ENCODE peak calls at places on chromosome 10, in ten cellular contexts. Y is Calu3; R is activated effector memory CD4-positive, alpha-beta T cell treated with anti-CD3 and anti-CD28 coated beads, Interleukin-2, amount 50 U/mL, for 16 hours; D is activated B cell treated with CpG ODN at 0.5 μM for 24 hours; M is stromal cell of bone marrow; S is effector CD4-positive, alpha-beta T cell; X is EH; J is NCI-H748 treated with DMSO at 0.1 percent for 48 hours; A is caudate nucleus; O is GM19239. Z is an unnamed sample.

GRCh38 chr10:119143657-119144056 is 21.9 kb downstream of the SFXN4 start:
- DNase-seq in S (no peak), J (no peak), A (no peak), D (no peak), X (no peak), Y (no peak), O (no peak), M (no peak), R (no peak), Z (no peak)

GRCh38 chr10:102644646-102645387 is 538 bp downstream of the TRIM8 start:
- DNase-seq in A (peak; percentile 78), X (peak; percentile 74), M (no peak), O (no peak), Y (peak; percentile 84), J (peak; percentile 23), R (peak; percentile 93), S (peak; percentile 75), D (peak; percentile 80), Z (peak; percentile 93)

GRCh38 chr10:121130382-121130781 is 279.2 kb downstream of the WDR11 start:
- DNase-seq in J (no peak), S (no peak), M (no peak), Y (no peak), O (no peak), X (no peak), D (no peak), R (no peak), A (no peak), Z (no peak)

GRCh38 chr10:88152720-88153119 is 289.3 kb downstream of the PTEN start:
- DNase-seq in J (no peak), A (no peak), D (no peak), Y (peak; percentile 15), X (peak; percentile 100), R (peak; percentile 69), S (no peak), M (peak; percentile 93), O (peak; percentile 45), Z (no peak)

GRCh38 chr10:126059101-126059826 is 162.9 kb downstream of the FANK1 start:
- DNase-seq in J (no peak), M (peak; percentile 63), O (no peak), S (no peak), Y (no peak), A (no peak), R (no peak), X (peak; percentile 86), D (no peak), Z (peak; percentile 51)

GRCh38 chr10:72110677-72111401 is 22.5 kb upstream of the SPOCK2 start:
- DNase-seq in X (no peak), R (no peak), A (no peak), Y (no peak), D (no peak), M (no peak), O (no peak), J (no peak), S (no peak), Z (no peak)

GRCh38 chr10:47326306-47326926 is 4.2 kb downstream of the GDF2 start:
- DNase-seq in R (peak; percentile 54), Y (no peak), S (no peak), X (no peak), A (no peak), J (no peak), D (no peak), O (no peak), M (no peak), Z (no peak)

GRCh38 chr10:44863344-44864041 is 47.6 kb upstream of the TMEM72 start:
- DNase-seq in J (peak; percentile 15), R (no peak), D (no peak), X (no peak), S (no peak), A (no peak), M (no peak), O (no peak), Y (peak; percentile 24), Z (no peak)

GRCh38 chr10:24289235-24289634 is 80.3 kb downstream of the KIAA1217 start:
- DNase-seq in M (no peak), X (no peak), Y (no peak), R (no peak), J (no peak), D (no peak), O (no peak), S (no peak), A (no peak), Z (no peak)

GRCh38 chr10:103803941-103804340 is 51.4 kb downstream of the SH3PXD2A start:
- DNase-seq in Y (no peak), A (no peak), O (no peak), X (no peak), S (no peak), M (no peak), D (no peak), R (no peak), J (no peak), Z (no peak)

GRCh38 chr10:118669020-118669766 is 73.7 kb upstream of the PRLHR start:
- DNase-seq in Y (no peak), X (peak; percentile 88), A (no peak), D (no peak), M (peak; percentile 84), J (no peak), R (no peak), S (no peak), O (peak; percentile 25), Z (peak; percentile 45)

GRCh38 chr10:131663411-131663810 is 237.4 kb upstream of the PPP2R2D start:
- DNase-seq in R (peak; percentile 21), S (no peak), M (no peak), X (no peak), D (no peak), O (no peak), A (no peak), Y (no peak), J (no peak), Z (no peak)

GRCh38 chr10:42986618-42987017 is 90.3 kb upstream of the RET start:
- DNase-seq in J (no peak), O (no peak), Y (no peak), R (no peak), A (no peak), X (no peak), S (no peak), M (no peak), D (no peak), Z (no peak)

GRCh38 chr10:49426490-49427360 is 30.8 kb upstream of the DRGX start:
- DNase-seq in X (no peak), A (no peak), R (no peak), D (no peak), M (no peak), O (no peak), Y (no peak), J (no peak), S (no peak), Z (no peak)

GRCh38 chr10:23198610-23198939 is 6.5 kb downstream of the PTF1A start:
- DNase-seq in S (no peak), M (no peak), D (no peak), X (no peak), Y (no peak), J (no peak), O (no peak), A (no peak), R (no peak), Z (no peak)

Z was measured in Karpas-422.